ENCODE peak calls at places on chromosomes 2 and 18, in nine cellular contexts. K, W, M, H, F, O, T, P and L are unnamed samples. For H3K36me3 and H3K4me1, the result is how much of the 10 kb centered on the place peaks cover.

GRCh38 chr2:61967262-61967661 is 61.8 kb downstream of the COMMD1 start:
- DNase-seq in K (no peak), W (no peak), M (no peak), H (no peak), F (no peak), O (no peak), T (no peak), P (no peak), L (no peak)

GRCh38 chr2:240811346-240812300 is 8.4 kb downstream of the KIF1A start:
- DNase-seq in K (peak), W (peak), M (no peak), H (no peak), F (no peak), O (no peak), T (no peak), P (peak), L (peak)

GRCh38 chr2:11914455-11914854 is 168.0 kb downstream of the LPIN1 start:
- DNase-seq in K (no peak), W (no peak), M (no peak), H (no peak), F (peak), O (no peak), T (no peak), P (no peak), L (no peak)

GRCh38 chr2:199258291-199258690 is 199.4 kb downstream of the SATB2 start:
- DNase-seq in K (no peak), W (no peak), M (no peak), H (no peak), F (no peak), O (no peak), T (no peak), P (no peak), L (no peak)

GRCh38 chr18:54453996-54454395 is 96.3 kb downstream of the C18orf54 start:
- DNase-seq in K (no peak), W (no peak), M (no peak), H (no peak), F (no peak), O (no peak), T (no peak), P (no peak), L (no peak)

GRCh38 chr18:43192408-43192807 is 76.9 kb upstream of the RIT2 start:
- DNase-seq in K (no peak), W (no peak), M (no peak), H (no peak), F (no peak), O (no peak), T (no peak), P (no peak), L (no peak)

GRCh38 chr18:43893001-43893637 is 615.8 kb upstream of the SYT4 start:
- DNase-seq in K (no peak), W (no peak), M (no peak), H (no peak), F (no peak), O (no peak), T (no peak), P (no peak), L (no peak)

GRCh38 chr2:229798446-229799147 is 84.2 kb upstream of the DNER start:
- DNase-seq in K (no peak), W (no peak), M (no peak), H (no peak), F (no peak), O (no peak), T (no peak), P (no peak), L (no peak)

GRCh38 chr2:5474716-5475115 is 217.5 kb upstream of the SOX11 start:
- DNase-seq in K (peak), W (no peak), M (no peak), H (no peak), F (no peak), O (no peak), T (no peak), P (no peak), L (no peak)

GRCh38 chr2:170524828-170525565 is 190.1 kb upstream of the SP5 start:
- DNase-seq in K (no peak), W (no peak), M (no peak), H (no peak), F (no peak), O (no peak), T (no peak), P (no peak), L (no peak)

GRCh38 chr2:224565452-224566035 is 19.6 kb downstream of the CUL3 start:
- DNase-seq in K (no peak), W (no peak), M (no peak), H (no peak), F (no peak), O (no peak), T (no peak), P (no peak), L (no peak)

GRCh38 chr2:131426727-131427126 is 49.2 kb upstream of the TUBA3D start:
- DNase-seq in K (no peak), W (no peak), M (no peak), H (no peak), F (no peak), O (no peak), T (no peak), P (no peak), L (no peak)

GRCh38 chr2:174673876-174674275 is 76.3 kb upstream of the WIPF1 start:
- DNase-seq in K (no peak), W (no peak), M (no peak), H (no peak), F (no peak), O (no peak), T (no peak), P (no peak), L (no peak)

GRCh38 chr18:59265246-59266018 is 7.8 kb downstream of the RAX start:
- DNase-seq in K (no peak), W (no peak), M (no peak), H (no peak), F (no peak), O (no peak), T (peak), P (no peak), L (no peak)

DNA sequence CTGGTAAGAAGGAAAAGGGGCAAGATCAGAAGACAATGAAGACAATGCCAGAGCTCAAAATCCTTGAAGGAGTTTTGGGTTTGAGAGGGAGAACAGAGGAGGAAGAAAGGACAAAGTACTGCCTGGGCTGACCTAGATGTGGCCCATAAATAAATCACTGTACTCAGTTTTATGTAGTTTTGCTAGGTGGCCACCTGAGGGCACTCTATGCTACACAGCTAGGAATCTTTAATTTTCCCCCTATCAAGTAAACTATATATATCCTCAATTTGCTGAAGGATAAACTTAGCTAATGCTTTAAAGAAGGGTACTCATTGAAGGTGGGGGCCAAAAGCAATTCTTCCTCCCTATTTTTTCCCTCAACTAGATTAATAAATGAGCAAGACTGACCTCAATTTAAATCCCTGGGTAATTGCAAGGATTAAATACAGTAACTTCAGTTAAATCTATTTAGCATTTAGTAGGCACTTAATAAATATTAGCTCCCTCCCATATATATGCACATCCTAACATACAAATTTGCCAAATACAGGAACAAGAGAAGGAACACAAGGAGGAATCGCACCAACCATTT is 540.3 kb downstream of the NRXN1 start:
- DNase-seq in K (no peak), W (no peak), M (no peak), H (no peak), F (no peak), O (no peak), T (peak), P (no peak), L (no peak)
- H3K27ac ChIP-seq in K (no peak), W (no peak), M (no peak), H (no peak), F (no peak), O (no peak), T (no peak), P (no peak), L (no peak)

GRCh38 chr2:43980902-43981301 is 14.9 kb downstream of the LRPPRC start:
- DNase-seq in K (no peak), W (no peak), M (no peak), H (no peak), F (no peak), O (no peak), T (no peak), P (no peak), L (no peak)
- H3K36me3 ChIP-seq in K (half or more), W (half or more), M (under half), H (under half), F (half or more), O (under half), T (under half), P (under half), L (half or more)

GRCh38 chr2:85711578-85712060 is 17.5 kb downstream of the GNLY start:
- DNase-seq in K (no peak), W (no peak), M (no peak), H (peak), F (no peak), O (no peak), T (no peak), P (no peak), L (no peak)
- H3K4me1 ChIP-seq in K (half or more), W (under half), M (under half), H (under half), F (half or more), O (under half), T (under half), P (under half), L (half or more)

GRCh38 chr2:65392609-65393008 is 39.8 kb downstream of the SPRED2 start:
- DNase-seq in K (no peak), W (no peak), M (no peak), H (no peak), F (no peak), O (no peak), T (no peak), P (no peak), L (no peak)

GRCh38 chr2:65389476-65389875 is 42.9 kb downstream of the SPRED2 start:
- DNase-seq in K (no peak), W (no peak), M (no peak), H (no peak), F (no peak), O (no peak), T (no peak), P (no peak), L (no peak)

GRCh38 chr2:65388626-65389390 is 43.6 kb downstream of the SPRED2 start:
- DNase-seq in K (no peak), W (no peak), M (no peak), H (no peak), F (no peak), O (no peak), T (no peak), P (no peak), L (no peak)

GRCh38 chr2:65388051-65388531 is 44.3 kb downstream of the SPRED2 start:
- DNase-seq in K (no peak), W (peak), M (no peak), H (no peak), F (no peak), O (no peak), T (no peak), P (no peak), L (no peak)

GRCh38 chr2:65390134-65390533 is 42.3 kb downstream of the SPRED2 start:
- DNase-seq in K (no peak), W (peak), M (no peak), H (no peak), F (no peak), O (no peak), T (no peak), P (no peak), L (no peak)
- H3K27ac ChIP-seq in K (no peak), W (no peak), M (no peak), H (no peak), F (no peak), O (no peak), T (no peak), P (no peak), L (no peak)

DNA sequence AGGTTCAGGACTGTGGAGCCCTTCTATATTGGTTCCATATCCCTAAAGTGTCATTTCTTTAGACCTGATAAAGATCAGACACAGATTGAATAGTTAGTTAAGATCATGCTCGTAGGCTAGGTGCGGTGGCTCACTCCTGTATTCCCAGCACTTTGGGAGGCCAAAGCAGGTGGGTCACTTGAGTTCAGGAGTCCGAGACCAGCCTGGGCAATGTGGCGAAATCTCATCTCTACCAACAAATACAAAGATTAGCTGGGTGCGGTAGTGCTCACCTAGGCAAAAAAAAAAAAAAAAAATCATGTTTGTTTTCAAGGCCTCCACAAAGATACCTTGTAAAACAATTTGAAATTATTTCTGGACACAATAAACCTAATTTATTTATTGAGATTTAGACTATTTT is 4.6 kb upstream of the ANKAR start:
- DNase-seq in K (no peak), W (no peak), M (no peak), H (no peak), F (no peak), O (no peak), T (no peak), P (no peak), L (no peak)
- H3K36me3 ChIP-seq in K (half or more), W (half or more), M (under half), H (under half), F (half or more), O (under half), T (under half), P (under half), L (half or more)

GRCh38 chr2:64688909-64689308 is 35.2 kb upstream of the SERTAD2 start:
- DNase-seq in K (no peak), W (no peak), M (no peak), H (no peak), F (no peak), O (no peak), T (no peak), P (no peak), L (no peak)
- H3K4me1 ChIP-seq in K (under half), W (under half), M (under half), H (under half), F (under half), O (under half), T (under half), P (under half), L (under half)

DNA sequence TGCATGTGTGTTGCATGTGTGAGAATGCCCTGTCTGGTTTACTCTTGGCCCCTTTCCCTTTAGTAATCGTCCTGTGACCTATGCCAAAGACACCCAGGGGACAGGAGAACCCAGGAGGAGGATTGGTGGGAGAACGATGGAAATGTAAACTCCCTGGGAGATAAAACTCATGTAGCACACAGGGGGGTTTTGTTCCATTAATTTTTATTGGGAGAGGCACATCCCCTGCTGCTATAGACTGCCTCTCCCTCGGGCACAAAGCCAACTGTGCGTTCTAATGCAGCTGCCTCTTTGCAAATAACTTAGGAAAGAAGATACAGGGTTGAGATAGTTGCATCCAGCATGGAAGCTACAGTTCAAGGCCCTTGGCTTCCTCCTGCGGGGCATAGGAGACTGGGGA is 489.6 kb downstream of the SLC4A3 start:
- DNase-seq in K (no peak), W (no peak), M (no peak), H (no peak), F (no peak), O (no peak), T (no peak), P (no peak), L (no peak)
- H3K27ac ChIP-seq in K (no peak), W (no peak), M (no peak), H (no peak), F (no peak), O (no peak), T (no peak), P (no peak), L (no peak)